ENCODE peak calls at places on chromosomes 16 and 17, in ten cellular contexts. One of them, this sample, is unnamed.

GRCh38 chr17:76357597-76358158 is 4.0 kb upstream of the PRPSAP1 start:
- DNase-seq in uterus: no peak
- DNase-seq in thyroid gland: no peak
- DNase-seq in transverse colon: no peak
- DNase-seq in effector memory CD4-positive, alpha-beta T cell: no peak
- DNase-seq in tibial artery: no peak
- DNase-seq in colonic mucosa: no peak
- DNase-seq in tibial nerve: no peak
- DNase-seq in ovary: no peak
- DNase-seq in prostate gland: no peak
- DNase-seq in this sample: no peak

GRCh38 chr16:55842369-55843104 is 9.6 kb upstream of the CES1 start:
- DNase-seq in tibial nerve: peak; percentile 53
- DNase-seq in effector memory CD4-positive, alpha-beta T cell: no peak
- DNase-seq in prostate gland: peak; percentile 22
- DNase-seq in uterus: no peak
- DNase-seq in tibial artery: no peak
- DNase-seq in colonic mucosa: no peak
- DNase-seq in transverse colon: no peak
- DNase-seq in ovary: no peak
- DNase-seq in thyroid gland: peak; percentile 3
- DNase-seq in this sample: peak; percentile 22

GRCh38 chr16:86663691-86664517 is 85.6 kb downstream of the FOXL1 start:
- DNase-seq in transverse colon: no peak
- DNase-seq in thyroid gland: no peak
- DNase-seq in ovary: no peak
- DNase-seq in uterus: no peak
- DNase-seq in prostate gland: no peak
- DNase-seq in effector memory CD4-positive, alpha-beta T cell: no peak
- DNase-seq in tibial nerve: no peak
- DNase-seq in tibial artery: no peak
- DNase-seq in colonic mucosa: no peak
- DNase-seq in this sample: no peak

GRCh38 chr17:76271669-76272540 is 6.8 kb downstream of the UBALD2 start:
- DNase-seq in colonic mucosa: no peak
- DNase-seq in tibial artery: no peak
- DNase-seq in thyroid gland: peak; percentile 61
- DNase-seq in prostate gland: no peak
- DNase-seq in uterus: no peak
- DNase-seq in effector memory CD4-positive, alpha-beta T cell: peak; percentile 55
- DNase-seq in transverse colon: peak; percentile 71
- DNase-seq in tibial nerve: no peak
- DNase-seq in ovary: peak; percentile 48
- DNase-seq in this sample: no peak

GRCh38 chr16:68759062-68759461 is 22.0 kb downstream of the CDH1 start:
- DNase-seq in uterus: no peak
- DNase-seq in effector memory CD4-positive, alpha-beta T cell: no peak
- DNase-seq in colonic mucosa: no peak
- DNase-seq in tibial artery: no peak
- DNase-seq in prostate gland: no peak
- DNase-seq in thyroid gland: no peak
- DNase-seq in tibial nerve: no peak
- DNase-seq in transverse colon: no peak
- DNase-seq in ovary: no peak
- DNase-seq in this sample: no peak

GRCh38 chr16:84839956-84840355 is 20.2 kb downstream of the CRISPLD2 start:
- DNase-seq in prostate gland: no peak
- DNase-seq in uterus: no peak
- DNase-seq in effector memory CD4-positive, alpha-beta T cell: no peak
- DNase-seq in colonic mucosa: no peak
- DNase-seq in ovary: no peak
- DNase-seq in tibial nerve: no peak
- DNase-seq in thyroid gland: peak; percentile 85
- DNase-seq in tibial artery: no peak
- DNase-seq in transverse colon: no peak
- DNase-seq in this sample: no peak

GRCh38 chr17:28901866-28902818 is 737 bp downstream of the DHRS13 start:
- DNase-seq in ovary: peak; percentile 62
- DNase-seq in thyroid gland: peak; percentile 53
- DNase-seq in prostate gland: peak; percentile 55
- DNase-seq in tibial artery: no peak
- DNase-seq in colonic mucosa: peak; percentile 72
- DNase-seq in uterus: peak; percentile 41
- DNase-seq in effector memory CD4-positive, alpha-beta T cell: no peak
- DNase-seq in tibial nerve: no peak
- DNase-seq in transverse colon: peak; percentile 65
- DNase-seq in this sample: no peak

GRCh38 chr17:61980535-61980934 is 52.8 kb upstream of the INTS2 start:
- DNase-seq in effector memory CD4-positive, alpha-beta T cell: no peak
- DNase-seq in colonic mucosa: no peak
- DNase-seq in transverse colon: no peak
- DNase-seq in ovary: no peak
- DNase-seq in thyroid gland: no peak
- DNase-seq in tibial nerve: no peak
- DNase-seq in uterus: no peak
- DNase-seq in prostate gland: no peak
- DNase-seq in tibial artery: no peak
- DNase-seq in this sample: no peak

GRCh38 chr17:73098919-73099318 is 6.4 kb upstream of the SLC39A11 start:
- DNase-seq in transverse colon: no peak
- DNase-seq in thyroid gland: no peak
- DNase-seq in tibial artery: no peak
- DNase-seq in tibial nerve: no peak
- DNase-seq in uterus: no peak
- DNase-seq in ovary: no peak
- DNase-seq in effector memory CD4-positive, alpha-beta T cell: no peak
- DNase-seq in colonic mucosa: no peak
- DNase-seq in prostate gland: no peak
- DNase-seq in this sample: no peak

GRCh38 chr17:77375526-77375916 is 234.8 kb downstream of the SEC14L1 start:
- DNase-seq in prostate gland: no peak
- DNase-seq in tibial artery: no peak
- DNase-seq in ovary: no peak
- DNase-seq in colonic mucosa: no peak
- DNase-seq in transverse colon: no peak
- DNase-seq in thyroid gland: no peak
- DNase-seq in effector memory CD4-positive, alpha-beta T cell: no peak
- DNase-seq in tibial nerve: no peak
- DNase-seq in uterus: no peak
- DNase-seq in this sample: no peak

GRCh38 chr17:19354123-19354522 is 8.4 kb downstream of the B9D1 start:
- DNase-seq in colonic mucosa: no peak
- DNase-seq in thyroid gland: no peak
- DNase-seq in tibial nerve: no peak
- DNase-seq in transverse colon: no peak
- DNase-seq in ovary: no peak
- DNase-seq in tibial artery: no peak
- DNase-seq in prostate gland: no peak
- DNase-seq in uterus: no peak
- DNase-seq in effector memory CD4-positive, alpha-beta T cell: no peak
- DNase-seq in this sample: no peak

GRCh38 chr17:79465011-79466006 is 145.5 kb downstream of the RBFOX3 start:
- DNase-seq in transverse colon: no peak
- DNase-seq in tibial nerve: no peak
- DNase-seq in prostate gland: no peak
- DNase-seq in uterus: no peak
- DNase-seq in ovary: no peak
- DNase-seq in thyroid gland: no peak
- DNase-seq in tibial artery: no peak
- DNase-seq in effector memory CD4-positive, alpha-beta T cell: no peak
- DNase-seq in colonic mucosa: no peak
- DNase-seq in this sample: no peak

GRCh38 chr17:62981933-62982332 is 15.9 kb downstream of the TANC2 start:
- DNase-seq in tibial nerve: no peak
- DNase-seq in tibial artery: no peak
- DNase-seq in prostate gland: no peak
- DNase-seq in uterus: no peak
- DNase-seq in ovary: no peak
- DNase-seq in effector memory CD4-positive, alpha-beta T cell: no peak
- DNase-seq in colonic mucosa: no peak
- DNase-seq in thyroid gland: no peak
- DNase-seq in transverse colon: no peak
- DNase-seq in this sample: no peak

DNA sequence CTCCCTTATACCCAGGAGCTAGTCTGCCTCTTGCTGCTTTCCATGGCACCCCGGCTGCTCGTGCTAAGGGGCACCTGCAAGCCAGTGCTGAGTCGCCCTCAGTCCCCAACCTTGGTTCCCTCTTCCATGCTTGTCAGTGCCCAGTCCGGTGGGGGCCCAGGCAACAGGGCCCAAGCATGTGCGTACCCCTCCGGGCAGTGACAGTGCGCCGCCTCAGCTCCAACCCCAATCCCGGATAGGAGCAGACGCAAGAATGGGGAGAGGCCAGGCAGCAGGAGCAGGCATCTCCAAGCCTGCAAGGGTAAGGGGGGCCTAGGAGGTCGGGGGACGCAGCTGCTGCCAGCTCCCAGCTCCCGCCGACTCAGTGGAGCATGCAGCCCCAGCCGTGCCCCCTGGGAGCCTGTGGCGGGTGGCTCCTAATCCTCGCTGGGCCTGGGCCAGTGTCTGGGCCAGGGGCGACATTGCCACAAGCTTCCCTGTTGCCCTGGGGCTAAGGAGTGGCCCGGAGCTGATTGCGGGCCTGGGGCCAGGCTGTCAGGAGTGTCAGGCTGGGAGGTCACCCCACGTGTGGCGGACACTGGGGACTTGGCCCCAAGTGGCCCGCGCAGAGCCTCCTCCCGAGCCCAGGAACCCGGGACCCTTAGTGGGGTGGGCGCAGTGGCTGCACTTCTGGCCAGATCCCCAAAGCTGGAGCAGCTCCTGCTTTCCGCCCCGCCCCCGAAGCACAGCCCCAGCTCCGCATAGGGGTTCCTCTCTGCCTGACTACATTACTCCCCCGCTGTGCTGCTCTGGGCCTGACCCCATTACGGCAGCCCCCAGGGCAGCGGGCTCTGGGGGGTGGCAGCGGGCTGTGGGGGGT is 9.8 kb downstream of the CPD start:
- DNase-seq in colonic mucosa: no peak
- DNase-seq in tibial artery: no peak
- DNase-seq in effector memory CD4-positive, alpha-beta T cell: no peak
- DNase-seq in ovary: no peak
- DNase-seq in tibial nerve: no peak
- DNase-seq in uterus: no peak
- DNase-seq in prostate gland: no peak
- DNase-seq in thyroid gland: no peak
- DNase-seq in transverse colon: no peak
- DNase-seq in this sample: no peak
- H3K4me1 ChIP-seq in colonic mucosa: no peaks in the 10 kb centered on the region
- H3K4me1 ChIP-seq in tibial artery: peaks cover 2% of the 10 kb centered on the region
- H3K4me1 ChIP-seq in effector memory CD4-positive, alpha-beta T cell: no peaks in the 10 kb centered on the region
- H3K4me1 ChIP-seq in ovary: no peaks in the 10 kb centered on the region
- H3K4me1 ChIP-seq in tibial nerve: no peaks in the 10 kb centered on the region
- H3K4me1 ChIP-seq in uterus: no peaks in the 10 kb centered on the region
- H3K4me1 ChIP-seq in prostate gland: no peaks in the 10 kb centered on the region
- H3K4me1 ChIP-seq in thyroid gland: peaks cover 1% of the 10 kb centered on the region
- H3K4me1 ChIP-seq in transverse colon: peaks cover 4% of the 10 kb centered on the region
- H3K4me1 ChIP-seq in this sample: peaks cover 6% of the 10 kb centered on the region

GRCh38 chr17:37662358-37662757 is 19.1 kb upstream of the DDX52 start:
- DNase-seq in uterus: no peak
- DNase-seq in colonic mucosa: peak; percentile 35
- DNase-seq in tibial nerve: no peak
- DNase-seq in tibial artery: no peak
- DNase-seq in thyroid gland: no peak
- DNase-seq in ovary: no peak
- DNase-seq in effector memory CD4-positive, alpha-beta T cell: no peak
- DNase-seq in transverse colon: no peak
- DNase-seq in prostate gland: no peak
- DNase-seq in this sample: no peak
- H3K4me3 ChIP-seq in uterus: no peak overlapping the region
- H3K4me3 ChIP-seq in colonic mucosa: no peak overlapping the region
- H3K4me3 ChIP-seq in tibial nerve: no peak overlapping the region
- H3K4me3 ChIP-seq in tibial artery: no peak overlapping the region
- H3K4me3 ChIP-seq in thyroid gland: no peak overlapping the region
- H3K4me3 ChIP-seq in ovary: no peak overlapping the region
- H3K4me3 ChIP-seq in effector memory CD4-positive, alpha-beta T cell: no peak overlapping the region
- H3K4me3 ChIP-seq in transverse colon: no peak overlapping the region
- H3K4me3 ChIP-seq in prostate gland: no peak overlapping the region
- H3K4me3 ChIP-seq in this sample: no peak overlapping the region

GRCh38 chr17:59375858-59376257 is 44.4 kb downstream of the YPEL2 start:
- DNase-seq in uterus: no peak
- DNase-seq in tibial artery: no peak
- DNase-seq in prostate gland: no peak
- DNase-seq in colonic mucosa: no peak
- DNase-seq in ovary: no peak
- DNase-seq in transverse colon: no peak
- DNase-seq in effector memory CD4-positive, alpha-beta T cell: no peak
- DNase-seq in thyroid gland: no peak
- DNase-seq in tibial nerve: no peak
- DNase-seq in this sample: no peak
- H3K27ac ChIP-seq in uterus: peak overlapping the region; percentile 91
- H3K27ac ChIP-seq in tibial artery: peak overlapping the region; percentile 89
- H3K27ac ChIP-seq in prostate gland: no peak overlapping the region
- H3K27ac ChIP-seq in colonic mucosa: no peak overlapping the region
- H3K27ac ChIP-seq in ovary: no peak overlapping the region
- H3K27ac ChIP-seq in transverse colon: peak overlapping the region; percentile 18
- H3K27ac ChIP-seq in effector memory CD4-positive, alpha-beta T cell: no peak overlapping the region
- H3K27ac ChIP-seq in thyroid gland: no peak overlapping the region
- H3K27ac ChIP-seq in tibial nerve: peak overlapping the region; percentile 4
- H3K27ac ChIP-seq in this sample: no peak overlapping the region

GRCh38 chr16:64311241-64311640 is 810.6 kb downstream of the CDH11 start:
- DNase-seq in ovary: no peak
- DNase-seq in tibial artery: no peak
- DNase-seq in transverse colon: no peak
- DNase-seq in effector memory CD4-positive, alpha-beta T cell: no peak
- DNase-seq in uterus: no peak
- DNase-seq in colonic mucosa: no peak
- DNase-seq in thyroid gland: no peak
- DNase-seq in tibial nerve: no peak
- DNase-seq in prostate gland: no peak
- DNase-seq in this sample: no peak

GRCh38 chr16:64308721-64309120 is 813.1 kb downstream of the CDH11 start:
- DNase-seq in colonic mucosa: no peak
- DNase-seq in uterus: no peak
- DNase-seq in prostate gland: no peak
- DNase-seq in transverse colon: no peak
- DNase-seq in tibial nerve: no peak
- DNase-seq in tibial artery: no peak
- DNase-seq in effector memory CD4-positive, alpha-beta T cell: no peak
- DNase-seq in thyroid gland: no peak
- DNase-seq in ovary: no peak
- DNase-seq in this sample: no peak

GRCh38 chr16:64307431-64307830 is 814.4 kb downstream of the CDH11 start:
- DNase-seq in effector memory CD4-positive, alpha-beta T cell: no peak
- DNase-seq in thyroid gland: no peak
- DNase-seq in tibial artery: no peak
- DNase-seq in transverse colon: no peak
- DNase-seq in colonic mucosa: no peak
- DNase-seq in ovary: no peak
- DNase-seq in uterus: no peak
- DNase-seq in tibial nerve: no peak
- DNase-seq in prostate gland: no peak
- DNase-seq in this sample: no peak

GRCh38 chr16:64312292-64312691 is 809.6 kb downstream of the CDH11 start:
- DNase-seq in colonic mucosa: no peak
- DNase-seq in thyroid gland: no peak
- DNase-seq in prostate gland: no peak
- DNase-seq in ovary: no peak
- DNase-seq in tibial artery: no peak
- DNase-seq in transverse colon: no peak
- DNase-seq in uterus: no peak
- DNase-seq in tibial nerve: no peak
- DNase-seq in effector memory CD4-positive, alpha-beta T cell: no peak
- DNase-seq in this sample: no peak

GRCh38 chr16:64309398-64310110 is 812.3 kb downstream of the CDH11 start:
- DNase-seq in effector memory CD4-positive, alpha-beta T cell: no peak
- DNase-seq in colonic mucosa: no peak
- DNase-seq in ovary: no peak
- DNase-seq in thyroid gland: no peak
- DNase-seq in uterus: no peak
- DNase-seq in tibial artery: no peak
- DNase-seq in prostate gland: no peak
- DNase-seq in transverse colon: no peak
- DNase-seq in tibial nerve: no peak
- DNase-seq in this sample: no peak
- H3K4me1 ChIP-seq in effector memory CD4-positive, alpha-beta T cell: no peaks in the 10 kb centered on the region
- H3K4me1 ChIP-seq in colonic mucosa: no peaks in the 10 kb centered on the region
- H3K4me1 ChIP-seq in ovary: no peaks in the 10 kb centered on the region
- H3K4me1 ChIP-seq in thyroid gland: no peaks in the 10 kb centered on the region
- H3K4me1 ChIP-seq in uterus: no peaks in the 10 kb centered on the region
- H3K4me1 ChIP-seq in tibial artery: no peaks in the 10 kb centered on the region
- H3K4me1 ChIP-seq in prostate gland: no peaks in the 10 kb centered on the region
- H3K4me1 ChIP-seq in transverse colon: no peaks in the 10 kb centered on the region
- H3K4me1 ChIP-seq in tibial nerve: no peaks in the 10 kb centered on the region
- H3K4me1 ChIP-seq in this sample: peaks cover 2% of the 10 kb centered on the region

This sample was measured in iPS DF 6.9.